ENCODE peak calls at places on chromosomes 4 and X, in eight cellular contexts. K is MCF 10A, G is IMR-90, Z is GM23338, W is BJ, F is upper lobe of left lung, V is adrenal gland, U is epithelial cell of esophagus. O is an unnamed sample.

GRCh38 chrX:27575565-27575964 is 14.6 kb upstream of the DCAF8L2 start:
- DNase-seq in K (peak), G (peak), Z (no peak), W (no peak), F (no peak), V (no peak), U (peak), O (no peak)

GRCh38 chrX:114532093-114532805 is 51.6 kb upstream of the HTR2C start:
- DNase-seq in K (peak), G (no peak), Z (no peak), W (no peak), F (no peak), V (no peak), U (no peak), O (no peak)

GRCh38 chrX:43676960-43677582 is 21.0 kb downstream of the MAOA start:
- DNase-seq in K (peak), G (no peak), Z (peak), W (no peak), F (no peak), V (no peak), U (no peak), O (no peak)

GRCh38 chr4:135236035-135236434 is 1034.4 kb upstream of the PABPC4L start:
- DNase-seq in K (no peak), G (no peak), Z (no peak), W (no peak), F (no peak), V (no peak), U (no peak), O (no peak)

GRCh38 chr4:185142911-185143595 is at the start of gene SLC25A4:
- DNase-seq in K (peak), G (peak), Z (peak), W (no peak), F (peak), V (peak), U (peak), O (peak)

GRCh38 chr4:152310223-152310622 is 225.7 kb downstream of the FBXW7 start:
- DNase-seq in K (no peak), G (peak), Z (peak), W (peak), F (no peak), V (no peak), U (peak), O (no peak)

GRCh38 chrX:153828723-153829548 is 1.4 kb downstream of the PDZD4 start:
- DNase-seq in K (no peak), G (no peak), Z (peak), W (no peak), F (no peak), V (no peak), U (no peak), O (no peak)

GRCh38 chrX:110384490-110384889 is 25.8 kb downstream of the RTL9 start:
- DNase-seq in K (no peak), G (peak), Z (no peak), W (no peak), F (no peak), V (peak), U (peak), O (no peak)

GRCh38 chr4:134634301-134634700 is 432.7 kb upstream of the PABPC4L start:
- DNase-seq in K (no peak), G (no peak), Z (no peak), W (no peak), F (no peak), V (no peak), U (no peak), O (no peak)

GRCh38 chr4:153153339-153153851 is 50.8 kb upstream of the TRIM2 start:
- DNase-seq in K (peak), G (peak), Z (peak), W (no peak), F (peak), V (peak), U (peak), O (peak)

GRCh38 chr4:69054578-69055200 is 41.6 kb upstream of the UGT2B7 start:
- DNase-seq in K (peak), G (peak), Z (no peak), W (peak), F (peak), V (no peak), U (peak), O (no peak)

DNA sequence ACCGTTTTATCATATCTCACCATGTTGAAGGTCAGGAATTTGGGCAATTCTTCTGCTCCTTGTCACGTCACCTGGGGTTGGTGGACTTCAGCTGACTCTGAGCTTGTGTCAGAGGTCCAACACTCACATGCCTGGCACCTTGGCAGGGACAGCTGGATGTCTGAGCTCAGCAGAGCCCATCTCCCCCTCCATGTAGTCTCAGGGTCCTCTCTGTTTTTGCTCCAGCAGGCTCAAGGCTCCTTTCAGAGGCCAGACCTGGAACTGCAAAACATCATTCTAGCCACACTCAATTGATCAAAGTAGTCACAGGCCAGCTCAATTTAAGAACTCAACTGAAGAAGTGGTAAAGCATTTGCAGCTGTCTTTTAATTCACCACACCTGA is 45.4 kb downstream of the EDNRA start:
- DNase-seq in K (no peak), G (no peak), Z (peak), W (no peak), F (no peak), V (no peak), U (no peak), O (no peak)
- TF ChIP-seq CTCF in K (no peak), G (no peak), Z (peak), W (peak), F (no peak), V (no peak), U (no peak), O (no peak)

GRCh38 chr4:16790508-16790907 is 107.9 kb downstream of the LDB2 start:
- DNase-seq in K (peak), G (no peak), Z (no peak), W (no peak), F (no peak), V (no peak), U (no peak), O (no peak)

GRCh38 chr4:16791460-16791859 is 107.0 kb downstream of the LDB2 start:
- DNase-seq in K (no peak), G (no peak), Z (no peak), W (no peak), F (no peak), V (no peak), U (no peak), O (no peak)

GRCh38 chr4:16794816-16795445 is 103.5 kb downstream of the LDB2 start:
- DNase-seq in K (peak), G (peak), Z (peak), W (no peak), F (peak), V (peak), U (peak), O (peak)
- TF ChIP-seq CTCF in K (peak), G (peak), Z (peak), W (peak), F (peak), V (peak), U (peak), O (peak)

GRCh38 chrX:19225906-19226305 is 103.6 kb upstream of the ADGRG2 start:
- DNase-seq in K (peak), G (peak), Z (peak), W (no peak), F (no peak), V (no peak), U (peak), O (peak)
- TF ChIP-seq CTCF in K (peak), G (peak), Z (peak), W (peak), F (no peak), V (no peak), U (peak), O (no peak)

GRCh38 chr4:47002593-47002992 is 9.2 kb upstream of the GABRA4 start:
- DNase-seq in K (peak), G (peak), Z (peak), W (no peak), F (no peak), V (no peak), U (no peak), O (no peak)
- TF ChIP-seq CTCF in K (peak), G (peak), Z (peak), W (no peak), F (no peak), V (no peak), U (peak), O (no peak)